ENCODE peak calls at places on chromosomes 7 and 10, in four cellular contexts. T is K562, H is SK-N-SH, D is HepG2. E is an unnamed sample.

GRCh38 chr10:67839957-67840356 is 2.0 kb upstream of the DNAJC12 start:
- DNase-seq in T (no peak), H (no peak), D (no peak), E (no peak)

GRCh38 chr10:64394744-64395143 is 873.5 kb downstream of the REEP3 start:
- DNase-seq in T (no peak), H (no peak), D (no peak), E (no peak)

GRCh38 chr10:42974693-42975002 is 102.2 kb upstream of the RET start:
- DNase-seq in T (no peak), H (no peak), D (no peak), E (no peak)

GRCh38 chr7:148699772-148700629 is 1.3 kb downstream of the CUL1 start:
- DNase-seq in T (peak), H (no peak), D (peak), E (no peak)

GRCh38 chr7:93117327-93117726 is 452 bp downstream of the SAMD9 start:
- DNase-seq in T (no peak), H (no peak), D (no peak), E (no peak)

GRCh38 chr10:8636371-8636770 is 581.9 kb downstream of the GATA3 start:
- DNase-seq in T (no peak), H (no peak), D (no peak), E (no peak)

GRCh38 chr7:92135490-92135889 is 1.2 kb upstream of the CYP51A1 start:
- DNase-seq in T (no peak), H (no peak), D (peak), E (no peak)

GRCh38 chr10:65194555-65194954 is 1673.4 kb downstream of the REEP3 start:
- DNase-seq in T (no peak), H (no peak), D (no peak), E (no peak)

GRCh38 chr7:1020849-1021251 is 23.5 kb upstream of the GPR146 start:
- DNase-seq in T (no peak), H (no peak), D (no peak), E (no peak)

GRCh38 chr10:96275685-96276418 is 4.5 kb upstream of the BLNK start:
- DNase-seq in T (no peak), H (no peak), D (no peak), E (no peak)

GRCh38 chr10:21057989-21058388 is 160.9 kb upstream of the NEBL start:
- DNase-seq in T (no peak), H (no peak), D (no peak), E (no peak)

GRCh38 chr10:91286572-91286971 is 66.1 kb downstream of the PCGF5 start:
- DNase-seq in T (no peak), H (no peak), D (no peak), E (no peak)

GRCh38 chr7:123944395-123944794 is 19.4 kb downstream of the SPAM1 start:
- DNase-seq in T (no peak), H (no peak), D (no peak), E (no peak)

GRCh38 chr7:155430606-155431005 is 27.3 kb upstream of the EN2 start:
- DNase-seq in T (no peak), H (no peak), D (no peak), E (no peak)

GRCh38 chr7:30146127-30146612 is 11.4 kb downstream of the MTURN start:
- DNase-seq in T (peak), H (peak), D (no peak), E (no peak)

GRCh38 chr7:69803699-69804516 is 205.6 kb downstream of the AUTS2 start:
- DNase-seq in T (no peak), H (no peak), D (no peak), E (no peak)

GRCh38 chr10:76336213-76336963 is 905.0 kb downstream of the LRMDA start:
- DNase-seq in T (no peak), H (no peak), D (peak), E (no peak)

GRCh38 chr10:69421611-69422308 is 5.0 kb upstream of the TACR2 start:
- DNase-seq in T (no peak), H (no peak), D (no peak), E (no peak)

GRCh38 chr10:61452655-61453641 is at the start of gene TMEM26:
- DNase-seq in T (peak), H (peak), D (no peak), E (no peak)

GRCh38 chr7:42907316-42907715 is 4.6 kb downstream of the C7orf25 start:
- DNase-seq in T (no peak), H (no peak), D (no peak), E (no peak)

GRCh38 chr10:35335718-35336083 is 608 bp upstream of the CCNY start:
- DNase-seq in T (no peak), H (no peak), D (no peak), E (no peak)

GRCh38 chr10:118342638-118343020 is 505 bp upstream of the FAM204A start:
- DNase-seq in T (no peak), H (no peak), D (peak), E (no peak)

GRCh38 chr10:94192974-94193373 is 169.8 kb downstream of the NOC3L start:
- DNase-seq in T (no peak), H (no peak), D (no peak), E (no peak)

GRCh38 chr7:43362652-43363428 is 220.1 kb upstream of the STK17A start:
- DNase-seq in T (no peak), H (peak), D (no peak), E (no peak)

GRCh38 chr10:110566472-110567200 is 859 bp upstream of the SMC3 start:
- DNase-seq in T (no peak), H (peak), D (no peak), E (no peak)

GRCh38 chr10:123183724-123184123 is 29.5 kb downstream of the BUB3 start:
- DNase-seq in T (no peak), H (no peak), D (no peak), E (no peak)

GRCh38 chr7:56074371-56074791 is 10.3 kb downstream of the SUMF2 start:
- DNase-seq in T (peak), H (peak), D (peak), E (peak)

GRCh38 chr10:43692051-43692825 is 43.6 kb upstream of the ZNF32 start:
- DNase-seq in T (no peak), H (no peak), D (no peak), E (no peak)

GRCh38 chr7:149772821-149773425 is 465 bp downstream of the ZNF467 start:
- DNase-seq in T (peak), H (no peak), D (no peak), E (no peak)

GRCh38 chr7:140678816-140679130 is 6.0 kb downstream of the ADCK2 start:
- DNase-seq in T (no peak), H (no peak), D (no peak), E (no peak)

GRCh38 chr10:42623929-42624328 is 14.4 kb downstream of the ZNF33B start:
- DNase-seq in T (no peak), H (no peak), D (no peak), E (no peak)

GRCh38 chr7:74475243-74475986 is 21.7 kb downstream of the GTF2IRD1 start:
- DNase-seq in T (no peak), H (peak), D (no peak), E (no peak)

GRCh38 chr7:74476546-74477095 is 22.9 kb downstream of the GTF2IRD1 start:
- DNase-seq in T (no peak), H (peak), D (no peak), E (no peak)

GRCh38 chr7:74475987-74476350 is 22.3 kb downstream of the GTF2IRD1 start:
- DNase-seq in T (no peak), H (no peak), D (no peak), E (no peak)

GRCh38 chr7:74473116-74473515 is 19.4 kb downstream of the GTF2IRD1 start:
- DNase-seq in T (no peak), H (no peak), D (no peak), E (no peak)

DNA sequence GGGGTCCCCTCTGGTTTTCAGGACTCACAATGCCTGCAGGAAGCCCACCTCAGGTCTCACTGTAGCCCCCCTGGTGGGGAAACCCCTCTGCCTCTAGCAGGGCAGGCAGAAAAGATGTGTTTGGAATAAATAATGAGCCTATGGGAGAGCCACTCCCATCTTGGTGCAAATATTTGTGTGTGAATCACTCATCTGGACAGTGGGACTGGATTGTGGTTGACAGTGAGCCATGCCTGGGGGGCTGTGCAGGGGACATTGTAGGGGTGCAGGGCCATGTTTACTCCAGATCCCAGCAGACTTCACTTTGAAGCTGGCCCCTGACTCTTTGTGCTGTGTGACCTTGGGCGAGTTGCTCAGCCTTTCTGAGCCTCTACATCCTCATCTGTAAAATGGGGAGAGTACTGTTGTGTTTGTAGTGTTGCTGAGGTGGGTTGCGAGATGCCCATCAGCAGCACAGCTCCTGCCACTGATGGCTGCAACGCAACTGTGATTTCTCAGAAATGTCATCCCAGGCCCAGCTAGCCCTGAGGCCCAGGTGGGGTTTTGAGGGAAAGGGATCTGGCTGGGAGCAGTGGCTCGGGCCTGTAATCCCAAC is 20.7 kb downstream of the GTF2IRD1 start:
- DNase-seq in T (no peak), H (no peak), D (no peak), E (no peak)
- TF ChIP-seq TAF1 in T (no peak), H (no peak), D (no peak), E (no peak)

DNA sequence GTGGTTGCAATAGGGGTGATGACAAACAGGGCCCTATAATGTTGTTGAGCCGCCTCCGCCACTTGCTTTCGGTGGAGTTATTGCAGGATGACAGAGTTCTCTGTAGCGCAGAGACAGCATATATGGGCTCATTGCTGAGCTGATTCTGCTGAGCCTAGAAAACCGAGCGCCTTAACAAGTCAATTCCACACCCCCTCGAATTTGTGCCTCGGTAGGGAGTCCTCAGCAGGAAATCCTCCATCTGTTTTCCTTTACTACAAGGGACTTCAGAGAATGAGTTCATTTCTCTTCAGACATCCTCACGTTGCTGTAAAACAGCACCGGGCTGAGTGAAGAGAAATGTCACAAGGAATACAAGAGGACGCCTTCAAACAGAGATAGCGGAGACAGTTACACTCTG is 90.7 kb upstream of the KIAA1217 start:
- DNase-seq in T (no peak), H (no peak), D (no peak), E (no peak)
- TF ChIP-seq POLR2AphosphoS5 in T (no peak), H (no peak), D (no peak), E (no peak)

DNA sequence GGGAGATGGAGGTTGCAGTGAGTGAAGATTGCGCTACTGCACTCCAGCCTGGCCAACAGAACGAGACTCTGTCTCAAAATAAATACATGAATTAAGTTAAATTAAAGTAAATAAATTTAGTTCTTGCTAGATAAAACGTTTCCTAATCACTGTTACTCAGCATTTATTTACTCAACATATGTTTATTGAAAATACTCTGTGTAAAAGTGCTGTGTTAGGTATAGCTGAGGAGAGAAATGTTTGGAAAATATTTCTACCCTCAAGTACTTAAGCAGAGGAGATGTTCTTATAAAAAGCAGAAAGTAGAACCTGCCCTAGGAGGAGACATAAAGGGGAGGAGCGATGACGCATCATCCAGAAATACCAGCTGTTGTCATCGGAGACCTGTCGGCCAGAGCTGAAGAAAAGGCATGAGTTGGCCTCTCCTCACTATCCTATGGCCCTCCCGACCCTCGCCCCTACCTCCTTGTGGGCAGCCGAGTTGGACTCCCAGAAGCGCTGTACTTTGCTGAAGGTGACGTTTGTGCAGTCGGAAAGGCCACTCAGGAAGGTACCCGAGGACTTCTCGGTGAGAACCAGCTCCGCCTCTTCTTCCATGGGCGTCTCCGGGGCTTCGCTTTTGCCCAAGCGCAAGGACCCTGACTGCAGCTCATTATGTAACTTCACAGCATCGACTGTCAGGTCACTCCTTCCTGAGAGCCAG is 1.1 kb downstream of the RRP12 start:
- DNase-seq in T (peak), H (peak), D (peak), E (no peak)
- TF ChIP-seq TAF1 in T (peak), H (no peak), D (no peak), E (no peak)

GRCh38 chr10:116238036-116238435 is 35.0 kb downstream of the GFRA1 start:
- DNase-seq in T (no peak), H (no peak), D (no peak), E (no peak)
- TF ChIP-seq POLR2AphosphoS5 in T (no peak), H (no peak), D (no peak), E (no peak)

DNA sequence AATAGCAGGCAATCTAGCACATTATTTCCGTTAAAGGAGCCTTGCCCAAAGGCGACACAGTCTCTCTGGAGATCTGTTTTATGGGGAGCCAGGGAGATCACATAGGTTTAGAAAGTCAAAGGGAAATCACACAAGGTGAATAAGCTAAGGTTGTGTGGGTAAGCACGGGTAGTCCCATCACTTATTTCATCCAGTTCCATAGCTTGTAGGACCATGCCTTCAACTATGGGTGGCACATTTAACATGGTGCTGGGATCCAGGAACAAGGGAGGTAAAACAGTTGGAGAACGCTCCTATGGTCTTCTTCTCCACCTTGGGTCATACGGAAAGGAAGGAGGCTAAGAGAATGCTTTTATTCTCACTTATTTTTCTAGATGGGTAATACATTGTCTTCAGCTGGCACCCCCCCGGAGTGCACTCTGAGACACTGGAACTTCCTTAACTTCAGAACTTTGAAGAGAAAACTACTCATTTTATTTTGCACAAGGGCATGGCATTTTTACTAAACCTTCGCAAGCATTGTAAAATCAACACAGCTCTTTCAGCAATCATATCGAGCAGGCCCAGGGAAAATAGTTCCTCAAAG is 435.4 kb downstream of the KIF20B start:
- DNase-seq in T (no peak), H (no peak), D (no peak), E (no peak)
- TF ChIP-seq TAF1 in T (no peak), H (no peak), D (no peak), E (no peak)

DNA sequence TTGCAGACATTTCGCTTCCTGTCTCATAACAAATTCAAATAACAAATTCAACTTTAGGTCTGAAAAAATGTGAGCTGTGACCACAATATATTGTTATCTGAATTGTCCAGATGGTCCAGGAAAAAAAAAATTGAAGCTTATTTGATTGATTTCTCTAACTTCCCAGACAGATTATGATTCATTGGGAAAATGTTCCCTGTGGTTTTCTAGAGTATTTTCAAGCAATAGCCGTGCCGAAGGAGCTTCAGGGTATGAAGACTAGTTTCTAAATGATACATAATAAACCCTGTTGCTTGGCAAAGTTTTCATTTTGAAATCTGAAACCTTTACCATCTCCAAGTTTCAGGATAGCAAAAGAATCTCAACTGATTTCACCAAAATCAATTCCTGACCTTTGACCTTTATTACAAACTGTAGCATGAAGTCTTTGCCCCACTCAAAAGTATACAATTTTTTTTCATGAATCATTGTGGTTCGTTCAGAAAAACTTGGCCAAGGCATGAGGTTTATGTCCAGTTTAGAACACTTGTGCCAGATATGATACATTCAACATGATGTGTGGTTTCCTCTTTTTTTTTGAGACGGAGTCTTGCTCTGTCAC is 109.9 kb downstream of the JCAD start:
- DNase-seq in T (no peak), H (no peak), D (no peak), E (no peak)
- TF ChIP-seq POLR2AphosphoS5 in T (no peak), H (peak), D (no peak), E (no peak)

GRCh38 chr10:78267598-78267997 is 233.9 kb downstream of the RPS24 start:
- DNase-seq in T (no peak), H (peak), D (no peak), E (no peak)
- TF ChIP-seq TAF1 in T (no peak), H (no peak), D (no peak), E (no peak)

DNA sequence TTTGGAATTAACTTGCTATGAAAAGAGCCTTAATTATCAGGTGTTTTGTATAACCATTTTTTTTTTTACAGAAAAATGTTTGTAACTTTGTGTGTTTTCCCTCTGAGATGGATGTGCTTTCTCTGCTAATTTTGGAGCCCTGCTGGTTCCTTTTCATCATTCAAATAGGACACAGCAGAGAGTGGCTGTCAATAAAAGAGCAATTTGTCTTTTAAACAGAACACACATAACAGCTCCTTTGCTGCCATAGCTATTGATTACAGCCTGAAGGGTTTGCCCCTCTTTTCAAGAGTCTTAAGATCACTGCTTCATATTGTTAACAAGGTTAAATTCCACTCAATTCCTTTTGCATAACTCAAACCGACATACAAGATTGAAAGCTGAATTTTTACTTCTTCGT is 187.2 kb upstream of the MBL2 start:
- DNase-seq in T (no peak), H (no peak), D (no peak), E (no peak)
- TF ChIP-seq POLR2AphosphoS5 in T (no peak), H (no peak), D (no peak), E (no peak)

DNA sequence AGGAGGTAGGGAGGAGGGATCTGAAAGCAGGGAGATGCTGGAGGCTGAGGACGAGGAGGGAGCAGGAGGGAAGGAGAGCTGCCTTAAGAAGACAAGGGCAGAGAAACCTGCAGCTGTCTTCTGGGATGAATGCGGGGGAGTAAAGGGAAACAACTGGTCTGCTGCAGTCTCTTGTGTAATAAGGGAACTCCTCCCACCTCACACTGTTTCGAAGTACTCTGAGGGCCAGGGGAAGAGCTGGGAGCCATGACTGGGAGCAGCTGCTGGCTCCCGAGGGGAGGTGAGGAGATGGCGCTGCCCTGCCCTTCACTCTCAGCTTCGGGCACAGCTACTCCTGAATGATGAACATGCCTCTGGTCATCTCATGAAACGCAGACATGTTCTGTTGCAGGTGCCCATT is 65.1 kb downstream of the CLEC2L start:
- DNase-seq in T (peak), H (no peak), D (no peak), E (no peak)
- TF ChIP-seq TAF1 in T (no peak), H (no peak), D (no peak), E (no peak)